ENCODE peak calls at places on chromosomes 3 and 15, in seven cellular contexts. Z, B, I, O, E, A and U are unnamed samples.

GRCh38 chr15:96130734-96131133 is 199.8 kb upstream of the NR2F2 start:
- DNase-seq in O (no peak), E (no peak), A (no peak), Z (no peak), I (no peak), B (no peak), U (no peak)

GRCh38 chr3:435969-436492 is 239.5 kb downstream of the CHL1 start:
- DNase-seq in I (no peak), E (no peak), Z (no peak), B (no peak), A (no peak), O (peak), U (no peak)

GRCh38 chr3:152382312-152383135 is 113.8 kb downstream of the MBNL1 start:
- DNase-seq in E (no peak), A (no peak), O (no peak), Z (no peak), I (no peak), B (no peak), U (no peak)

GRCh38 chr3:15051531-15051930 is 13.6 kb downstream of the MRPS25 start:
- DNase-seq in I (peak), A (no peak), E (peak), O (peak), Z (peak), B (no peak), U (peak)

GRCh38 chr15:49083471-49084284 is 37.4 kb upstream of the SECISBP2L start:
- DNase-seq in I (no peak), B (no peak), E (no peak), Z (peak), A (no peak), O (no peak), U (no peak)

GRCh38 chr15:96264801-96265515 is 65.5 kb upstream of the NR2F2 start:
- DNase-seq in O (no peak), B (no peak), A (no peak), Z (no peak), E (peak), I (no peak), U (no peak)

GRCh38 chr3:11603628-11604027 is 40.1 kb downstream of the VGLL4 start:
- DNase-seq in B (no peak), E (no peak), I (no peak), O (no peak), Z (peak), A (no peak), U (no peak)

GRCh38 chr3:46086083-46086437 is 58.8 kb upstream of the XCR1 start:
- DNase-seq in O (no peak), B (no peak), I (no peak), E (no peak), Z (no peak), A (no peak), U (no peak)

GRCh38 chr3:172201990-172202318 is 162.6 kb downstream of the FNDC3B start:
- DNase-seq in O (no peak), A (no peak), E (no peak), B (no peak), I (no peak), Z (peak), U (no peak)

GRCh38 chr3:117962750-117963149 is 1071.9 kb downstream of the IGSF11 start:
- DNase-seq in Z (peak), E (no peak), O (no peak), B (no peak), I (no peak), A (no peak), U (no peak)

GRCh38 chr15:44729394-44729913 is 6.9 kb upstream of the TRIM69 start:
- DNase-seq in Z (peak), A (no peak), B (no peak), I (no peak), E (no peak), O (peak), U (peak)

GRCh38 chr15:68989876-68990754 is 24.4 kb upstream of the NOX5 start:
- DNase-seq in I (no peak), B (no peak), O (no peak), A (no peak), Z (no peak), E (no peak), U (no peak)

GRCh38 chr3:113498221-113499005 is 16.5 kb downstream of the SPICE1 start:
- DNase-seq in O (no peak), I (no peak), A (no peak), B (no peak), Z (peak), E (no peak), U (no peak)

GRCh38 chr3:10300087-10300486 is 7.3 kb upstream of the GHRL start:
- DNase-seq in E (no peak), I (no peak), B (no peak), Z (no peak), O (no peak), A (no peak), U (no peak)

GRCh38 chr3:138923531-138923994 is 23.4 kb downstream of the FOXL2 start:
- DNase-seq in I (peak), Z (peak), B (peak), O (peak), A (peak), E (peak), U (peak)

GRCh38 chr3:170386468-170386867 is 29.0 kb downstream of the SKIL start:
- DNase-seq in I (no peak), Z (no peak), A (no peak), B (no peak), O (no peak), E (no peak), U (no peak)

GRCh38 chr3:9500108-9501050 is 53.2 kb downstream of the LHFPL4 start:
- DNase-seq in A (peak), I (peak), O (peak), E (no peak), Z (peak), B (no peak), U (no peak)

GRCh38 chr3:10198761-10199688 is 34.3 kb downstream of the IRAK2 start:
- DNase-seq in O (no peak), E (peak), I (peak), B (peak), A (no peak), Z (peak), U (no peak)

GRCh38 chr3:81592101-81592500 is 169.3 kb downstream of the GBE1 start:
- DNase-seq in A (no peak), I (no peak), Z (peak), O (no peak), B (no peak), E (no peak), U (no peak)

GRCh38 chr3:55476515-55476914 is 10.6 kb downstream of the WNT5A start:
- DNase-seq in E (no peak), Z (peak), I (no peak), A (no peak), B (no peak), O (no peak), U (no peak)

GRCh38 chr15:69014454-69014853 is at the start of gene NOX5:
- DNase-seq in I (no peak), B (no peak), Z (peak), A (no peak), E (peak), O (no peak), U (no peak)

GRCh38 chr3:194330579-194330978 is 20.5 kb downstream of the CPN2 start:
- DNase-seq in O (no peak), B (no peak), I (no peak), Z (peak), E (no peak), A (no peak), U (no peak)

GRCh38 chr3:116340680-116341216 is 104.5 kb downstream of the LSAMP start:
- DNase-seq in A (no peak), B (no peak), E (no peak), I (no peak), O (peak), Z (peak), U (no peak)

GRCh38 chr3:102745881-102746280 is 311.1 kb downstream of the ZPLD1 start:
- DNase-seq in I (no peak), B (no peak), A (no peak), E (peak), Z (no peak), O (peak), U (no peak)

GRCh38 chr3:71258526-71258925 is 325.0 kb downstream of the FOXP1 start:
- DNase-seq in Z (peak), E (no peak), A (no peak), I (no peak), B (no peak), O (no peak), U (no peak)

GRCh38 chr15:68493629-68494028 is 61.7 kb upstream of the ITGA11 start:
- DNase-seq in A (no peak), E (no peak), I (no peak), Z (no peak), B (no peak), O (no peak), U (no peak)

GRCh38 chr15:78216276-78217229 is 17.8 kb downstream of the ACSBG1 start:
- DNase-seq in A (no peak), O (no peak), I (no peak), Z (peak), E (no peak), B (no peak), U (no peak)